ENCODE peak calls at places on chromosomes 3 and 15, in nine cellular contexts. O is pons; G is kidney tubule cell; H is Panc1; M is aorta; K is MV-4-11; T is GM23248; F is CD8-positive, alpha-beta memory T cell; L is KBM-7. N is an unnamed sample.

GRCh38 chr15:38378162-38378560 is 75.8 kb upstream of the FAM98B start:
- DNase-seq in G (no peak), M (peak; percentile 63), H (no peak), L (peak; percentile 12), K (no peak), O (no peak), T (peak; percentile 8), F (no peak), N (peak; percentile 50)

GRCh38 chr3:159200176-159200575 is 398.3 kb downstream of the MFSD1 start:
- DNase-seq in L (peak; percentile 7), O (no peak), G (peak; percentile 88), F (no peak), M (no peak), H (no peak), T (peak; percentile 87), K (peak; percentile 95), N (peak; percentile 79)

GRCh38 chr3:119600732-119601131 is 3.0 kb downstream of the PLA1A start:
- DNase-seq in T (peak; percentile 25), O (no peak), L (peak; percentile 54), G (no peak), M (peak; percentile 53), K (peak; percentile 15), F (no peak), H (peak; percentile 20), N (no peak)

GRCh38 chr3:182909318-182910040 is 70.9 kb downstream of the DCUN1D1 start:
- DNase-seq in K (peak; percentile 7), T (peak; percentile 44), F (no peak), H (no peak), G (peak; percentile 61), L (peak; percentile 37), O (no peak), M (no peak), N (no peak)

GRCh38 chr15:35753486-35753885 is 207.5 kb upstream of the DPH6 start:
- DNase-seq in G (peak; percentile 11), K (no peak), F (no peak), H (no peak), L (no peak), M (no peak), T (peak; percentile 83), O (peak; percentile 56), N (no peak)

GRCh38 chr3:69731080-69731479 is 8.2 kb upstream of the MITF start:
- DNase-seq in M (no peak), L (no peak), H (no peak), O (no peak), K (no peak), T (no peak), F (no peak), G (no peak), N (peak; percentile 42)

GRCh38 chr3:134850761-134851160 is 55.7 kb downstream of the EPHB1 start:
- DNase-seq in G (no peak), O (no peak), K (no peak), M (no peak), T (no peak), L (no peak), H (no peak), F (no peak), N (no peak)

GRCh38 chr3:99862208-99862607 is 44.5 kb downstream of the CMSS1 start:
- DNase-seq in L (no peak), F (no peak), H (no peak), O (no peak), G (peak; percentile 89), K (no peak), M (no peak), T (peak; percentile 80), N (peak; percentile 78)

GRCh38 chr3:185685231-185686035 is 99.3 kb downstream of the SENP2 start:
- DNase-seq in H (no peak), L (no peak), G (no peak), T (no peak), O (no peak), F (no peak), K (peak; percentile 92), M (no peak), N (no peak)

GRCh38 chr3:186806173-186807055 is at the start of gene RFC4:
- DNase-seq in K (peak; percentile 78), T (peak; percentile 83), L (peak; percentile 89), O (peak; percentile 74), G (peak; percentile 82), F (peak; percentile 87), M (peak; percentile 93), H (peak; percentile 57), N (peak; percentile 57)

GRCh38 chr15:76844096-76844495 is 61.0 kb downstream of the SCAPER start:
- DNase-seq in H (no peak), G (peak; percentile 3), T (peak; percentile 67), M (no peak), F (no peak), O (no peak), L (no peak), K (no peak), N (no peak)

GRCh38 chr3:138943724-138944131 is 3.2 kb downstream of the FOXL2 start:
- DNase-seq in L (no peak), F (no peak), O (no peak), K (no peak), M (no peak), G (no peak), H (no peak), T (no peak), N (no peak)

GRCh38 chr15:70597056-70597603 is 166.2 kb downstream of the UACA start:
- DNase-seq in G (peak; percentile 39), T (peak; percentile 15), O (no peak), K (no peak), M (no peak), F (no peak), L (no peak), H (no peak), N (no peak)

GRCh38 chr3:58563386-58564035 is 13.7 kb downstream of the FAM107A start:
- DNase-seq in T (peak; percentile 47), G (peak; percentile 88), L (no peak), K (no peak), F (no peak), M (no peak), H (no peak), O (no peak), N (no peak)

GRCh38 chr3:39154323-39155021 is 1.1 kb upstream of the CSRNP1 start:
- DNase-seq in M (peak; percentile 67), G (peak; percentile 84), O (no peak), L (no peak), H (no peak), K (no peak), T (peak; percentile 45), F (no peak), N (no peak)

GRCh38 chr3:57910988-57911387 is 97.2 kb upstream of the FLNB start:
- DNase-seq in T (peak; percentile 25), O (no peak), M (no peak), H (no peak), K (no peak), L (peak; percentile 25), G (peak; percentile 32), F (no peak), N (peak; percentile 24)

GRCh38 chr15:59290311-59291213 is 82.1 kb downstream of the MYO1E start:
- DNase-seq in M (no peak), O (peak; percentile 91), G (no peak), L (no peak), T (no peak), F (no peak), K (peak; percentile 23), H (no peak), N (no peak)

GRCh38 chr3:115321396-115321795 is 174.3 kb upstream of the ZBTB20 start:
- DNase-seq in O (no peak), L (no peak), M (no peak), K (no peak), F (no peak), G (no peak), H (no peak), T (peak; percentile 76), N (peak; percentile 19)

GRCh38 chr3:73225161-73225861 is 163.9 kb downstream of the EBLN2 start:
- DNase-seq in K (no peak), T (no peak), O (no peak), F (no peak), M (no peak), H (no peak), G (no peak), L (no peak), N (no peak)

GRCh38 chr3:8931342-8931741 is 31.9 kb downstream of the RAD18 start:
- DNase-seq in F (no peak), O (peak; percentile 46), K (no peak), T (peak; percentile 55), G (no peak), H (no peak), M (no peak), L (no peak), N (no peak)

GRCh38 chr15:58401991-58402649 is 29.7 kb upstream of the LIPC start:
- DNase-seq in H (no peak), G (no peak), F (no peak), O (no peak), K (no peak), L (peak; percentile 7), M (no peak), T (no peak), N (no peak)

GRCh38 chr15:48652510-48653076 is 7.1 kb upstream of the FBN1 start:
- DNase-seq in H (no peak), G (no peak), L (no peak), K (no peak), O (no peak), T (no peak), F (no peak), M (no peak), N (no peak)

GRCh38 chr3:138113309-138113708 is 2.1 kb downstream of the DZIP1L start:
- DNase-seq in F (no peak), M (no peak), K (no peak), G (peak; percentile 97), O (no peak), L (no peak), H (no peak), T (peak; percentile 48), N (no peak)

GRCh38 chr15:33125883-33126535 is 68.5 kb downstream of the FMN1 start:
- DNase-seq in H (no peak), O (no peak), L (no peak), F (no peak), M (no peak), G (no peak), K (no peak), T (no peak), N (no peak)

GRCh38 chr3:186930143-186930638 is at the start of gene ST6GAL1:
- DNase-seq in K (peak; percentile 58), O (peak; percentile 64), F (peak; percentile 74), H (no peak), T (peak; percentile 39), G (peak; percentile 60), M (peak; percentile 86), L (peak; percentile 91), N (peak; percentile 49)

GRCh38 chr15:69125236-69125635 is 35.2 kb upstream of the GLCE start:
- DNase-seq in H (no peak), M (no peak), T (no peak), G (no peak), K (no peak), L (no peak), O (no peak), F (no peak), N (no peak)

GRCh38 chr3:18369561-18370185 is 55.5 kb downstream of the SATB1 start:
- DNase-seq in H (no peak), M (no peak), F (no peak), T (no peak), O (no peak), G (no peak), K (no peak), L (no peak), N (no peak)

GRCh38 chr3:46924921-46925584 is 47.5 kb downstream of the PTH1R start:
- DNase-seq in G (no peak), F (peak; percentile 35), H (no peak), M (peak; percentile 39), K (no peak), O (no peak), L (no peak), T (no peak), N (no peak)

GRCh38 chr15:62914461-62915079 is 128.0 kb upstream of the TPM1 start:
- DNase-seq in L (no peak), G (no peak), H (no peak), F (no peak), O (no peak), K (no peak), T (no peak), M (no peak), N (no peak)